ENCODE peak calls at places on chromosome 14, in seven cellular contexts. K, S, Q, P, L, T and Z are unnamed samples. For H3K4me1 and H3K9me3, the result is how much of the 10 kb centered on the place peaks cover.

GRCh38 chr14:52121441-52121840 is 52.6 kb upstream of the NID2 start:
- DNase-seq in L (no peak), K (no peak), Q (no peak), P (no peak), S (no peak), T (no peak), Z (no peak)

GRCh38 chr14:103141117-103141796 is 18.0 kb downstream of the TNFAIP2 start:
- DNase-seq in T (peak), S (no peak), K (peak), L (peak), P (no peak), Q (peak), Z (peak)

GRCh38 chr14:21036746-21037145 is 2.1 kb upstream of the RNASE13 start:
- DNase-seq in S (no peak), T (no peak), L (no peak), Q (no peak), P (no peak), K (no peak), Z (no peak)

GRCh38 chr14:55458800-55459577 is 18.6 kb upstream of the TBPL2 start:
- DNase-seq in P (no peak), K (no peak), T (no peak), Q (no peak), L (no peak), S (no peak), Z (no peak)

GRCh38 chr14:59464651-59465569 is at the start of gene GPR135:
- DNase-seq in K (peak), T (peak), L (no peak), Q (peak), P (no peak), S (peak), Z (peak)

GRCh38 chr14:24960816-24961215 is 89.1 kb downstream of the STXBP6 start:
- DNase-seq in K (no peak), L (no peak), P (no peak), T (no peak), Q (no peak), S (no peak), Z (no peak)

GRCh38 chr14:70884595-70885342 is 22.5 kb upstream of the PCNX1 start:
- DNase-seq in K (peak), S (no peak), P (no peak), L (no peak), T (no peak), Q (no peak), Z (no peak)

GRCh38 chr14:101960225-101960624 is 4.1 kb upstream of the DYNC1H1 start:
- DNase-seq in T (no peak), Q (no peak), S (no peak), P (no peak), L (no peak), K (peak), Z (peak)

GRCh38 chr14:90829677-90830076 is 13.4 kb upstream of the TTC7B start:
- DNase-seq in S (no peak), P (no peak), T (no peak), K (no peak), L (no peak), Q (no peak), Z (no peak)

GRCh38 chr14:35215110-35215872 is 76.9 kb upstream of the PSMA6 start:
- DNase-seq in P (peak), K (no peak), L (peak), Q (no peak), T (no peak), S (no peak), Z (peak)

GRCh38 chr14:77024171-77024627 is 4.3 kb downstream of the IRF2BPL start:
- DNase-seq in L (no peak), T (peak), K (peak), Q (no peak), P (peak), S (peak), Z (no peak)

GRCh38 chr14:35340616-35341453 is 48.7 kb downstream of the PSMA6 start:
- DNase-seq in P (no peak), T (peak), S (no peak), L (no peak), Q (no peak), K (no peak), Z (no peak)

GRCh38 chr14:79510659-79511058 is 700.6 kb downstream of the DIO2 start:
- DNase-seq in K (no peak), T (no peak), P (no peak), S (no peak), L (no peak), Q (no peak), Z (no peak)

GRCh38 chr14:104284107-104284592 is 145.8 kb downstream of the KIF26A start:
- DNase-seq in T (no peak), S (no peak), P (no peak), K (peak), L (no peak), Q (peak), Z (peak)

GRCh38 chr14:91185721-91186120 is 58.8 kb downstream of the GPR68 start:
- DNase-seq in T (no peak), S (no peak), P (no peak), K (no peak), L (no peak), Q (no peak), Z (no peak)

GRCh38 chr14:77140937-77141591 is 527 bp downstream of the ZDHHC22 start:
- DNase-seq in K (no peak), L (no peak), T (no peak), P (no peak), S (no peak), Q (no peak), Z (peak)

GRCh38 chr14:94461526-94462218 is 9.1 kb upstream of the SERPINA11 start:
- DNase-seq in T (no peak), Q (no peak), P (no peak), K (no peak), S (no peak), L (no peak), Z (no peak)

GRCh38 chr14:60653709-60654161 is 4.5 kb upstream of the SIX1 start:
- DNase-seq in Q (no peak), L (no peak), T (no peak), S (no peak), P (no peak), K (no peak), Z (no peak)

GRCh38 chr14:61477845-61478438 is 156.6 kb downstream of the PRKCH start:
- DNase-seq in T (peak), Q (peak), S (no peak), P (no peak), K (peak), L (peak), Z (no peak)

GRCh38 chr14:93009471-93010117 is 86.6 kb downstream of the CHGA start:
- DNase-seq in K (no peak), Q (peak), S (no peak), P (no peak), L (no peak), T (no peak), Z (no peak)

GRCh38 chr14:93219103-93219726 is 12.2 kb downstream of the UBR7 start:
- DNase-seq in S (peak), K (peak), P (peak), Q (no peak), L (peak), T (peak), Z (peak)

GRCh38 chr14:36942522-36943245 is 229.7 kb downstream of the SLC25A21 start:
- DNase-seq in L (no peak), K (no peak), T (no peak), Q (no peak), S (no peak), P (no peak), Z (no peak)

GRCh38 chr14:24368215-24368561 is 204 bp downstream of the NFATC4 start:
- DNase-seq in K (no peak), T (no peak), P (no peak), Q (peak), S (no peak), L (no peak), Z (no peak)

GRCh38 chr14:64762044-64763034 is 58.1 kb downstream of the PLEKHG3 start:
- DNase-seq in P (no peak), T (peak), S (peak), L (peak), K (peak), Q (peak), Z (no peak)

GRCh38 chr14:102317564-102318248 is 1.8 kb upstream of the ZNF839 start:
- DNase-seq in Q (no peak), T (peak), K (no peak), P (no peak), S (no peak), L (no peak), Z (peak)

GRCh38 chr14:85528080-85528881 is 1.7 kb upstream of the FLRT2 start:
- DNase-seq in Q (no peak), K (peak), S (no peak), P (no peak), T (no peak), L (no peak), Z (no peak)

GRCh38 chr14:92540472-92541048 is 27.0 kb downstream of the RIN3 start:
- DNase-seq in P (no peak), S (no peak), Q (no peak), K (peak), T (peak), L (peak), Z (no peak)

GRCh38 chr14:103905861-103906456 is 22.3 kb upstream of the TDRD9 start:
- DNase-seq in S (peak), K (no peak), Q (peak), L (no peak), T (no peak), P (no peak), Z (no peak)

GRCh38 chr14:27917896-27918295 is 848.7 kb upstream of the FOXG1 start:
- DNase-seq in K (no peak), T (no peak), Q (no peak), P (no peak), L (no peak), S (no peak), Z (no peak)

GRCh38 chr14:98138666-98139065 is 1133.3 kb downstream of the BCL11B start:
- DNase-seq in T (peak), P (peak), L (peak), K (peak), Q (no peak), S (peak), Z (no peak)

GRCh38 chr14:29236401-29236800 is 469.8 kb downstream of the FOXG1 start:
- DNase-seq in Q (no peak), L (no peak), T (no peak), P (no peak), K (no peak), S (no peak), Z (no peak)

GRCh38 chr14:23379331-23380196 is 2.7 kb downstream of the CMTM5 start:
- DNase-seq in S (peak), Q (peak), L (peak), P (no peak), T (peak), K (peak), Z (peak)

GRCh38 chr14:63478024-63478423 is 65.2 kb downstream of the PPP2R5E start:
- DNase-seq in K (no peak), L (no peak), Q (no peak), P (no peak), S (peak), T (no peak), Z (no peak)

GRCh38 chr14:41604793-41605534 is 1.7 kb upstream of the LRFN5 start:
- DNase-seq in L (no peak), K (peak), S (no peak), P (peak), T (no peak), Q (peak), Z (no peak)

GRCh38 chr14:96065661-96066459 is 26.7 kb downstream of the C14orf132 start:
- DNase-seq in Q (no peak), P (no peak), K (no peak), S (no peak), T (peak), L (no peak), Z (no peak)
- H3K4me1 ChIP-seq in Q (under half), P (under half), K (under half), S (under half), T (under half), L (under half), Z (under half)

DNA sequence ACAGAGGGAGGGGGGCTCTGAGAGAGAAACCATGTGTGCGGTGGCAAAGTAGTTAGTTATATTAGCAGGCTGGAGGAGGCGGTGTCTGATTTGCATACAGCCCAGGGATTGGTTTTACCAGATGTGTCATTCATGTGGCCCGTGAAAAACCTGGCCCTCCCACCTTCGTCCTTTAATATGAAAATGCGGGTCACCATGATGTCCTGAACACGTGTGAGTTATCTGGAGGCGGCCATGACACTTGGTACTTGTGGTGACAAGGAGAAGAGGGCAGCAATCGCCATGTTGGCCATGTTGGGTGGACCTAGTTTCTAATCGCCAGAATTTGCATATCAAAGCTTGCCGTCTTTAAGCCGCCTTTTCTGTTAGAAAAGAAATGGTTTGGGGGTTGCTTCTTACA is 108.8 kb downstream of the RAD51B start:
- DNase-seq in K (no peak), Q (no peak), P (no peak), T (no peak), S (no peak), L (no peak), Z (no peak)
- H3K9me3 ChIP-seq in K (under half), Q (under half), P (under half), T (under half), S (under half), L (under half), Z (under half)

DNA sequence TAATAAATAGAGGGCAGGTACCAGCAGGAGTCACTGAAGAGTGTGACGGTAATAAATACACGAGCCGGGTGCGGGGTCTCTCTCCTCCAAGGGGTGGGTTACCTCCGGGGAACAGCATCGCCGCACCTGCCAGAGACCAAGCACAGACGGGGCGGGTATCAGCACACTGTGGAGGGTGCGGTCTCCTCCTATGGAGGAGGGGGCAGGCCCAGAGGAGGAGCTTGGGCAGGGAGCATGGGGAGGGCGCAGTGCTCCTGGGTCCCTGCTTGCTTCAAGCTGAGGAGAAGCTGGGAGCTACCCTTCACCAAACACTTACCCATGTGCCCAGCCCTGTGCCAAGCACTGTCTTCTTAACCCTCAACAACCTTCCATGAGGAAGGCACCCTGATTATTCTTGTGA is 12.8 kb downstream of the PGF start:
- DNase-seq in T (no peak), S (no peak), L (no peak), K (no peak), Q (no peak), P (no peak), Z (no peak)
- H3K4me1 ChIP-seq in T (under half), S (under half), L (under half), K (under half), Q (under half), P (under half), Z (under half)

DNA sequence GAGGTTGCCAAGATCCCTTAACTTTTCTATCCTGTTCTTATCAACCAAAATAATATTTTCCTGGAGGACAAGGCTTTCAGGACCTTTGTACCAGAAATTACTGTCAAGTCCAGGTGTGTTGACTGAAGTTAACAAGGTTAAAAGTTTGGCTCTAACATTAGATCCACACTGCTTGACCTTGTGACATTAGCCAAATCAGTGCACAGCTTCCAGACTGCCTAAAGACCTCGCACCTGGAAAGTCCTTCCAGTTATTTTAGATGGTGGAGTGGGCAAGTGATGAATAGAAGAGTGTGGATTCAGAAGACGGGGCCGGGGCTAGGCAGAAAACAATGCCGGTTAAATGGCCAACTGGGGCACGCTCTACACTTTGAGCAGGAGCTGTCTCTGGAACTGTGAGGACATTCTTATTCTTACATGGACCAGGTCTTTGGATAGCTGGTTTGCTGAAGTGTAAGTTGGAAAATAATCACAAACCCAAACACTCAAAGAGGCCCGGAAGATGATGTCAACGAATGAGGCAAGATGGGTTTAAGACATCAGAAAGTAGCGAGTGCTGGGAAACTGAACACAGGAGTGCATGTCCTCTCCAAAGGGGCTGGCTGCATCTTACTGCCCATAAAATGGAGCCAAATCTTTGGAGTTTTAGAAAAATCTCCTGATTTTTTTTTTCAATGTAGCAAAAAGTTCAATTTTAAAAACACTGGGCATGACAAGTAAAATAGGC is 56.3 kb downstream of the NIN start:
- DNase-seq in K (peak), Q (no peak), L (no peak), S (no peak), P (no peak), T (no peak), Z (no peak)
- H3K9me3 ChIP-seq in K (under half), Q (under half), L (under half), S (under half), P (under half), T (under half), Z (under half)

GRCh38 chr14:73713206-73713803 is 879 bp downstream of the PNMA1 start:
- DNase-seq in L (no peak), T (no peak), S (no peak), Q (no peak), K (no peak), P (no peak), Z (no peak)
- H3K4me1 ChIP-seq in L (under half), T (under half), S (under half), Q (under half), K (under half), P (under half), Z (under half)

GRCh38 chr14:32618991-32619390 is 289.9 kb downstream of the AKAP6 start:
- DNase-seq in T (no peak), L (no peak), S (no peak), P (no peak), Q (no peak), K (no peak), Z (no peak)
- H3K9me3 ChIP-seq in T (under half), L (under half), S (under half), P (under half), Q (under half), K (under half), Z (under half)

GRCh38 chr14:44963775-44964380 is 1.9 kb downstream of the TOGARAM1 start:
- DNase-seq in L (no peak), S (no peak), P (no peak), T (no peak), K (no peak), Q (no peak), Z (peak)

GRCh38 chr14:44961730-44962572 is at the start of the genes KLHL28 and TOGARAM1:
- DNase-seq in L (peak), K (peak), Q (peak), T (peak), S (peak), P (peak), Z (peak)

GRCh38 chr14:44960646-44961045 is 1.1 kb downstream of the KLHL28 start:
- DNase-seq in L (no peak), Q (no peak), S (no peak), P (no peak), T (no peak), K (no peak), Z (no peak)

GRCh38 chr14:44961151-44961729 is 507 bp downstream of the KLHL28 start:
- DNase-seq in S (peak), L (no peak), K (peak), Q (no peak), T (peak), P (peak), Z (peak)

GRCh38 chr14:44962573-44963528 is 861 bp downstream of the TOGARAM1 start:
- DNase-seq in P (no peak), L (no peak), K (peak), Q (peak), T (peak), S (no peak), Z (peak)
- H3K4me1 ChIP-seq in P (under half), L (under half), K (under half), Q (under half), T (under half), S (under half), Z (under half)

GRCh38 chr14:100816286-100816949 is 9.5 kb upstream of the MEG3 start:
- DNase-seq in T (no peak), P (no peak), Q (no peak), K (no peak), S (no peak), L (no peak), Z (no peak)

GRCh38 chr14:100815478-100816285 is 10.2 kb upstream of the MEG3 start:
- DNase-seq in T (no peak), L (no peak), P (no peak), K (no peak), Q (no peak), S (no peak), Z (no peak)

GRCh38 chr14:100810435-100810834 is 15.5 kb upstream of the MEG3 start:
- DNase-seq in Q (no peak), P (no peak), K (no peak), S (no peak), T (no peak), L (no peak), Z (no peak)

GRCh38 chr14:100810861-100811461 is 15.0 kb upstream of the MEG3 start:
- DNase-seq in P (no peak), T (no peak), Q (no peak), L (no peak), S (no peak), K (no peak), Z (no peak)

DNA sequence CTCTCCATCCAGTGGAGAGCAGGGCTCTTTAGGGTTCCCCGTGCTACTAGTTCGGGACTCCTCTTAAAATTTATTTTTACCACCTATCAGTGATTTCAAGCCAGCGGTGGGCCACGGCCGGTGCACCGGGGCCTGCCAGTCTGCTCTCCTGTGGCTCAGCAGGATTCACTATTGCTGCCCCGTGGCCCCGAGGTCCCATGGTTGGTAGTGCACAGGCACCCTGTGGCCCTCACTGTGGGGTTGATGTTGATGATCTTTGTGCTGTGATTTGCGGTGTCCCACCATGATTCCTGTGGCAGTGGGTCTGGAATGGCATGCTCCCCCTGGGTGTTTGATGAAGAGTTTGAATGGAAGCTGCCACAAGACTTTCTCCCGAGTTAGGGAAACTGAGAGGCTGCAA is 12.6 kb upstream of the MEG3 start:
- DNase-seq in Q (no peak), T (no peak), K (no peak), P (no peak), S (no peak), L (no peak), Z (no peak)
- H3K9me3 ChIP-seq in Q (under half), T (under half), K (under half), P (under half), S (under half), L (under half), Z (under half)